ENCODE peak calls at places on chromosomes 2 and 18, in eight cellular contexts. G is fibroblast of lung, B is Peyer's patch, J is spleen, V is PC-9, A is cardiac muscle cell, Y is sigmoid colon, X is aorta. Q is an unnamed sample. For H3K4me1, the result is how much of the 10 kb centered on the place peaks cover.

GRCh38 chr18:22504665-22505064 is 87.0 kb upstream of the CTAGE1 start:
- DNase-seq in B (no peak), J (no peak), V (no peak), Y (no peak), G (peak), X (no peak), A (no peak), Q (no peak)

GRCh38 chr2:173021939-173022371 is 53.7 kb upstream of the MAP3K20 start:
- DNase-seq in V (peak), A (peak), G (peak), X (no peak), B (no peak), J (no peak), Y (no peak), Q (no peak)

GRCh38 chr2:128371648-128372345 is 53.1 kb upstream of the HS6ST1 start:
- DNase-seq in A (no peak), X (peak), Y (peak), G (no peak), B (no peak), J (peak), V (no peak), Q (no peak)

GRCh38 chr18:77114564-77115391 is 17.8 kb downstream of the MBP start:
- DNase-seq in Y (peak), G (peak), B (peak), J (peak), X (peak), A (peak), V (peak), Q (no peak)

GRCh38 chr2:179749210-179749609 is 112.2 kb downstream of the ZNF385B start:
- DNase-seq in V (no peak), B (no peak), X (no peak), G (peak), A (peak), J (no peak), Y (no peak), Q (no peak)

GRCh38 chr18:62784966-62785413 is 69.6 kb downstream of the PHLPP1 start:
- DNase-seq in B (no peak), G (peak), Y (peak), J (no peak), A (peak), X (no peak), V (no peak), Q (no peak)

GRCh38 chr2:176188218-176188968 is at the start of gene HOXD1:
- DNase-seq in V (no peak), B (peak), Y (no peak), J (no peak), X (peak), A (no peak), G (no peak), Q (no peak)

GRCh38 chr2:73611867-73612266 is 30.4 kb downstream of the NAT8 start:
- DNase-seq in X (no peak), V (no peak), A (no peak), J (no peak), Y (no peak), B (no peak), G (no peak), Q (no peak)

GRCh38 chr2:71720283-71720560 is 266.9 kb downstream of the DYSF start:
- DNase-seq in A (no peak), X (no peak), G (no peak), B (no peak), J (no peak), Y (no peak), V (no peak), Q (no peak)

GRCh38 chr2:210558708-210559107 is 2.3 kb downstream of the CPS1 start:
- DNase-seq in G (no peak), B (no peak), V (no peak), J (no peak), A (peak), Y (no peak), X (no peak), Q (no peak)

GRCh38 chr2:20104900-20105545 is 53.6 kb upstream of the LAPTM4A start:
- DNase-seq in Y (no peak), V (no peak), X (no peak), J (no peak), A (no peak), G (no peak), B (no peak), Q (no peak)

GRCh38 chr18:74289137-74289536 is 2.6 kb downstream of the CYB5A start:
- DNase-seq in J (no peak), Y (no peak), B (no peak), X (no peak), A (peak), G (peak), V (no peak), Q (no peak)

GRCh38 chr2:43133708-43134570 is 92.5 kb downstream of the ZFP36L2 start:
- DNase-seq in X (no peak), A (no peak), B (peak), G (no peak), V (no peak), J (peak), Y (no peak), Q (peak)
- H3K4me3 ChIP-seq in X (no peak), A (no peak), B (no peak), G (no peak), V (no peak), J (no peak), Y (no peak), Q (peak)

GRCh38 chr2:27369471-27370025 is 590 bp downstream of the EIF2B4 start:
- DNase-seq in A (peak), V (peak), G (peak), B (no peak), J (no peak), X (no peak), Y (peak), Q (no peak)
- H3K27ac ChIP-seq in A (peak), V (peak), G (peak), B (peak), J (peak), X (peak), Y (peak), Q (peak)

DNA sequence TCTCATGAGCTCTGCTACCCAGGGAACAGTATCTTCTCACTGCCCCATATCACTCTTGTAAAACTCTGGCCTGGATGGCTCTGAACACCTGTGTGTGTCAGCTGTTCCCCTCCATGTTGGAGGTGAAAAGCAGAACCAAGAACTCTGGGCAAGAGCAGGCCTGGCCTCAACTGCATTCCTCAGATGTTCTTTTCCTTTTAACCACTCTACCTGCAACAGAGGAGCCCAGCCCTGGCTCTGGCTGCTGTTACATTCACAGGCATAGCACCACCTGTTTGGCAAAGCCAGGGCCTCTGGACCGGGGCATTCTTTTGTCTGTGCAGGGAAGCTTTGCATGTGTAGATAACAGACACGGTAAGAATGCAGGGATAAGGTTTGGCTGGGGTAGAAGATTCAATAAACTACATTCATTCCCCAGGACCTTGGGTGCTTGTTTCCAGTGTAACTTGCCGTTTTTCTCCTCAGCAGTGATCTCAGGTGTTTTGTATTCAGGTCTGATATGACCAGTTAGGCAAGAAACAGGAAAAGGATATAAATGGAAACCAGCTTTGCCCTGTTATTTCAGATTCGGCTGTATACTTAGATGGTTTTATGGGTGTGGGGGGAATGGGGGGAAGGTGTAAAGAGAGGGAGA is 95.1 kb downstream of the SPTBN1 start:
- DNase-seq in B (no peak), X (no peak), A (no peak), G (no peak), Y (no peak), J (no peak), V (peak), Q (no peak)
- H3K4me1 ChIP-seq in B (half or more), X (under half), A (under half), G (under half), Y (under half), J (under half), V (half or more), Q (under half)

GRCh38 chr2:222296311-222296736 is 2.5 kb downstream of the PAX3 start:
- DNase-seq in V (no peak), J (no peak), X (no peak), A (no peak), B (no peak), G (no peak), Y (no peak), Q (no peak)

GRCh38 chr2:222295368-222296041 is 3.3 kb downstream of the PAX3 start:
- DNase-seq in X (no peak), V (no peak), A (no peak), B (no peak), G (peak), Y (no peak), J (no peak), Q (no peak)

GRCh38 chr2:222293660-222294630 is 4.9 kb downstream of the PAX3 start:
- DNase-seq in Y (no peak), G (no peak), B (no peak), J (no peak), A (no peak), X (no peak), V (no peak), Q (no peak)

GRCh38 chr2:222296911-222297599 is 1.7 kb downstream of the PAX3 start:
- DNase-seq in B (no peak), A (no peak), X (no peak), V (no peak), Y (no peak), J (peak), G (no peak), Q (no peak)

DNA sequence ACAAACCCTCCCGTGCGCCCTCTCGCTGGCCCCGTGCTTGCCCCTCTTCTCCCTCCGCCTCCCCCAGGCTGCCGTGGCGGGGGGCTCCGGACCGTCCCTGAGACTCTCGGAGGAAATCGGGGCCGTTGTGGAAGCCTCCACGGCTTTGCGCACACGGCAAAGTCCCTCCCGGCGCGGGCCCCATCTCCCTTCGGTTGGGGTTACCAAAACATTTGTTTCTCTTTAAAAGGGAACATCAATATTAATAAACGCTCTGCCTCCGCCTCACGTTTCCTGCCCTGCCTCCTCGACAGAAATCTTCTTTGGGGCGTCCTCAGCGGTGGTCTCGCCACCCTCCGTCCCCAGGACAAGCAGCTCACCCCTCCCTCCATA is 3.8 kb downstream of the PAX3 start:
- DNase-seq in X (no peak), V (no peak), J (no peak), B (no peak), Y (no peak), G (no peak), A (no peak), Q (no peak)
- H3K4me3 ChIP-seq in X (no peak), V (no peak), J (peak), B (peak), Y (no peak), G (peak), A (no peak), Q (peak)